ENCODE peak calls at places on chromosomes 13 and 19, in nine cellular contexts. One of them, this sample, is unnamed.

GRCh38 chr13:20609145-20609544 is 42.2 kb downstream of the IFT88 start:
- DNase-seq in mesenteric fat pad: no peak
- DNase-seq in mucosa of gallbladder: no peak
- DNase-seq in GM04504: no peak
- DNase-seq in stimulated activated CD8-positive, alpha-beta memory T cell treated with anti-CD3 and anti-CD28 coated beads, Interleukin-4, amount 100 ng/mL, for 4 hours: no peak
- DNase-seq in activated naive CD8-positive, alpha-beta T cell treated with anti-CD3 and anti-CD28 coated beads for 36 hours: no peak
- DNase-seq in LHCN-M2: peak
- DNase-seq in activated T-cell treated with anti-CD3 and anti-CD28 coated beads for 1 hour: no peak
- DNase-seq in EL: peak
- DNase-seq in this sample: no peak

GRCh38 chr13:39038569-39038898 is 278 bp downstream of the NHLRC3 start:
- DNase-seq in stimulated activated CD8-positive, alpha-beta memory T cell treated with anti-CD3 and anti-CD28 coated beads, Interleukin-4, amount 100 ng/mL, for 4 hours: peak
- DNase-seq in GM04504: no peak
- DNase-seq in mucosa of gallbladder: peak
- DNase-seq in activated naive CD8-positive, alpha-beta T cell treated with anti-CD3 and anti-CD28 coated beads for 36 hours: peak
- DNase-seq in EL: peak
- DNase-seq in LHCN-M2: peak
- DNase-seq in activated T-cell treated with anti-CD3 and anti-CD28 coated beads for 1 hour: peak
- DNase-seq in mesenteric fat pad: no peak
- DNase-seq in this sample: no peak

GRCh38 chr19:1070931-1071791 is 4.2 kb downstream of the ARHGAP45 start:
- DNase-seq in EL: no peak
- DNase-seq in stimulated activated CD8-positive, alpha-beta memory T cell treated with anti-CD3 and anti-CD28 coated beads, Interleukin-4, amount 100 ng/mL, for 4 hours: no peak
- DNase-seq in mucosa of gallbladder: no peak
- DNase-seq in activated T-cell treated with anti-CD3 and anti-CD28 coated beads for 1 hour: no peak
- DNase-seq in mesenteric fat pad: no peak
- DNase-seq in activated naive CD8-positive, alpha-beta T cell treated with anti-CD3 and anti-CD28 coated beads for 36 hours: no peak
- DNase-seq in LHCN-M2: no peak
- DNase-seq in GM04504: no peak
- DNase-seq in this sample: no peak

GRCh38 chr19:29735821-29736220 is 20.8 kb upstream of the C19orf12 start:
- DNase-seq in mesenteric fat pad: no peak
- DNase-seq in EL: no peak
- DNase-seq in activated naive CD8-positive, alpha-beta T cell treated with anti-CD3 and anti-CD28 coated beads for 36 hours: no peak
- DNase-seq in activated T-cell treated with anti-CD3 and anti-CD28 coated beads for 1 hour: no peak
- DNase-seq in mucosa of gallbladder: no peak
- DNase-seq in GM04504: no peak
- DNase-seq in stimulated activated CD8-positive, alpha-beta memory T cell treated with anti-CD3 and anti-CD28 coated beads, Interleukin-4, amount 100 ng/mL, for 4 hours: no peak
- DNase-seq in LHCN-M2: no peak
- DNase-seq in this sample: no peak

GRCh38 chr13:46817081-46817480 is 20.1 kb upstream of the ESD start:
- DNase-seq in activated T-cell treated with anti-CD3 and anti-CD28 coated beads for 1 hour: no peak
- DNase-seq in mucosa of gallbladder: no peak
- DNase-seq in activated naive CD8-positive, alpha-beta T cell treated with anti-CD3 and anti-CD28 coated beads for 36 hours: no peak
- DNase-seq in GM04504: no peak
- DNase-seq in EL: no peak
- DNase-seq in stimulated activated CD8-positive, alpha-beta memory T cell treated with anti-CD3 and anti-CD28 coated beads, Interleukin-4, amount 100 ng/mL, for 4 hours: no peak
- DNase-seq in LHCN-M2: no peak
- DNase-seq in mesenteric fat pad: no peak
- DNase-seq in this sample: no peak

GRCh38 chr19:55091955-55092354 is 16.3 kb downstream of the EPS8L1 start:
- DNase-seq in mucosa of gallbladder: no peak
- DNase-seq in GM04504: no peak
- DNase-seq in EL: no peak
- DNase-seq in activated naive CD8-positive, alpha-beta T cell treated with anti-CD3 and anti-CD28 coated beads for 36 hours: no peak
- DNase-seq in LHCN-M2: no peak
- DNase-seq in activated T-cell treated with anti-CD3 and anti-CD28 coated beads for 1 hour: no peak
- DNase-seq in stimulated activated CD8-positive, alpha-beta memory T cell treated with anti-CD3 and anti-CD28 coated beads, Interleukin-4, amount 100 ng/mL, for 4 hours: no peak
- DNase-seq in mesenteric fat pad: no peak
- DNase-seq in this sample: no peak

GRCh38 chr19:55504981-55505380 is 16.7 kb downstream of the SSC5D start:
- DNase-seq in activated naive CD8-positive, alpha-beta T cell treated with anti-CD3 and anti-CD28 coated beads for 36 hours: no peak
- DNase-seq in GM04504: no peak
- DNase-seq in mucosa of gallbladder: no peak
- DNase-seq in EL: no peak
- DNase-seq in stimulated activated CD8-positive, alpha-beta memory T cell treated with anti-CD3 and anti-CD28 coated beads, Interleukin-4, amount 100 ng/mL, for 4 hours: no peak
- DNase-seq in mesenteric fat pad: no peak
- DNase-seq in LHCN-M2: no peak
- DNase-seq in activated T-cell treated with anti-CD3 and anti-CD28 coated beads for 1 hour: no peak
- DNase-seq in this sample: no peak

GRCh38 chr19:584240-585001 is 5.3 kb upstream of the HCN2 start:
- DNase-seq in mucosa of gallbladder: no peak
- DNase-seq in GM04504: no peak
- DNase-seq in LHCN-M2: peak
- DNase-seq in stimulated activated CD8-positive, alpha-beta memory T cell treated with anti-CD3 and anti-CD28 coated beads, Interleukin-4, amount 100 ng/mL, for 4 hours: no peak
- DNase-seq in EL: peak
- DNase-seq in activated naive CD8-positive, alpha-beta T cell treated with anti-CD3 and anti-CD28 coated beads for 36 hours: peak
- DNase-seq in activated T-cell treated with anti-CD3 and anti-CD28 coated beads for 1 hour: peak
- DNase-seq in mesenteric fat pad: no peak
- DNase-seq in this sample: peak

GRCh38 chr19:44718441-44719261 is 19.7 kb downstream of the CEACAM16 start:
- DNase-seq in mucosa of gallbladder: peak
- DNase-seq in mesenteric fat pad: no peak
- DNase-seq in activated naive CD8-positive, alpha-beta T cell treated with anti-CD3 and anti-CD28 coated beads for 36 hours: no peak
- DNase-seq in EL: peak
- DNase-seq in activated T-cell treated with anti-CD3 and anti-CD28 coated beads for 1 hour: no peak
- DNase-seq in GM04504: no peak
- DNase-seq in LHCN-M2: peak
- DNase-seq in stimulated activated CD8-positive, alpha-beta memory T cell treated with anti-CD3 and anti-CD28 coated beads, Interleukin-4, amount 100 ng/mL, for 4 hours: no peak
- DNase-seq in this sample: peak

GRCh38 chr19:1822210-1822609 is 10.1 kb upstream of the ATP8B3 start:
- DNase-seq in activated T-cell treated with anti-CD3 and anti-CD28 coated beads for 1 hour: no peak
- DNase-seq in GM04504: no peak
- DNase-seq in mucosa of gallbladder: no peak
- DNase-seq in EL: no peak
- DNase-seq in stimulated activated CD8-positive, alpha-beta memory T cell treated with anti-CD3 and anti-CD28 coated beads, Interleukin-4, amount 100 ng/mL, for 4 hours: no peak
- DNase-seq in LHCN-M2: no peak
- DNase-seq in activated naive CD8-positive, alpha-beta T cell treated with anti-CD3 and anti-CD28 coated beads for 36 hours: no peak
- DNase-seq in mesenteric fat pad: no peak
- DNase-seq in this sample: no peak

GRCh38 chr13:78176880-78177279 is 258.2 kb upstream of the EDNRB start:
- DNase-seq in mesenteric fat pad: no peak
- DNase-seq in activated T-cell treated with anti-CD3 and anti-CD28 coated beads for 1 hour: no peak
- DNase-seq in mucosa of gallbladder: no peak
- DNase-seq in activated naive CD8-positive, alpha-beta T cell treated with anti-CD3 and anti-CD28 coated beads for 36 hours: no peak
- DNase-seq in GM04504: no peak
- DNase-seq in LHCN-M2: no peak
- DNase-seq in EL: no peak
- DNase-seq in stimulated activated CD8-positive, alpha-beta memory T cell treated with anti-CD3 and anti-CD28 coated beads, Interleukin-4, amount 100 ng/mL, for 4 hours: no peak
- DNase-seq in this sample: no peak

GRCh38 chr13:42681394-42681793 is 100.0 kb upstream of the FAM216B start:
- DNase-seq in mesenteric fat pad: no peak
- DNase-seq in GM04504: no peak
- DNase-seq in mucosa of gallbladder: no peak
- DNase-seq in activated T-cell treated with anti-CD3 and anti-CD28 coated beads for 1 hour: no peak
- DNase-seq in activated naive CD8-positive, alpha-beta T cell treated with anti-CD3 and anti-CD28 coated beads for 36 hours: no peak
- DNase-seq in stimulated activated CD8-positive, alpha-beta memory T cell treated with anti-CD3 and anti-CD28 coated beads, Interleukin-4, amount 100 ng/mL, for 4 hours: no peak
- DNase-seq in LHCN-M2: no peak
- DNase-seq in EL: no peak
- DNase-seq in this sample: no peak

GRCh38 chr19:37077615-37077928 is 661 bp upstream of the ZNF420 start:
- DNase-seq in stimulated activated CD8-positive, alpha-beta memory T cell treated with anti-CD3 and anti-CD28 coated beads, Interleukin-4, amount 100 ng/mL, for 4 hours: no peak
- DNase-seq in LHCN-M2: no peak
- DNase-seq in EL: no peak
- DNase-seq in mesenteric fat pad: no peak
- DNase-seq in activated naive CD8-positive, alpha-beta T cell treated with anti-CD3 and anti-CD28 coated beads for 36 hours: no peak
- DNase-seq in activated T-cell treated with anti-CD3 and anti-CD28 coated beads for 1 hour: no peak
- DNase-seq in mucosa of gallbladder: no peak
- DNase-seq in GM04504: no peak
- DNase-seq in this sample: peak

GRCh38 chr19:14116918-14117578 is 514 bp downstream of the PRKACA start:
- DNase-seq in activated naive CD8-positive, alpha-beta T cell treated with anti-CD3 and anti-CD28 coated beads for 36 hours: no peak
- DNase-seq in GM04504: no peak
- DNase-seq in mucosa of gallbladder: no peak
- DNase-seq in EL: no peak
- DNase-seq in mesenteric fat pad: no peak
- DNase-seq in activated T-cell treated with anti-CD3 and anti-CD28 coated beads for 1 hour: no peak
- DNase-seq in LHCN-M2: peak
- DNase-seq in stimulated activated CD8-positive, alpha-beta memory T cell treated with anti-CD3 and anti-CD28 coated beads, Interleukin-4, amount 100 ng/mL, for 4 hours: no peak
- DNase-seq in this sample: no peak

GRCh38 chr19:329876-330275 is 14.7 kb downstream of the MIER2 start:
- DNase-seq in stimulated activated CD8-positive, alpha-beta memory T cell treated with anti-CD3 and anti-CD28 coated beads, Interleukin-4, amount 100 ng/mL, for 4 hours: no peak
- DNase-seq in activated T-cell treated with anti-CD3 and anti-CD28 coated beads for 1 hour: no peak
- DNase-seq in EL: no peak
- DNase-seq in mesenteric fat pad: peak
- DNase-seq in mucosa of gallbladder: no peak
- DNase-seq in GM04504: no peak
- DNase-seq in activated naive CD8-positive, alpha-beta T cell treated with anti-CD3 and anti-CD28 coated beads for 36 hours: no peak
- DNase-seq in LHCN-M2: no peak
- DNase-seq in this sample: no peak

GRCh38 chr13:32025730-32026129 is 5.8 kb upstream of the FRY start:
- DNase-seq in activated T-cell treated with anti-CD3 and anti-CD28 coated beads for 1 hour: no peak
- DNase-seq in activated naive CD8-positive, alpha-beta T cell treated with anti-CD3 and anti-CD28 coated beads for 36 hours: no peak
- DNase-seq in GM04504: no peak
- DNase-seq in mesenteric fat pad: no peak
- DNase-seq in mucosa of gallbladder: no peak
- DNase-seq in stimulated activated CD8-positive, alpha-beta memory T cell treated with anti-CD3 and anti-CD28 coated beads, Interleukin-4, amount 100 ng/mL, for 4 hours: no peak
- DNase-seq in EL: no peak
- DNase-seq in LHCN-M2: no peak
- DNase-seq in this sample: peak

GRCh38 chr19:37007587-37008220 is 70.5 kb upstream of the ZNF420 start:
- DNase-seq in activated T-cell treated with anti-CD3 and anti-CD28 coated beads for 1 hour: peak
- DNase-seq in mucosa of gallbladder: peak
- DNase-seq in activated naive CD8-positive, alpha-beta T cell treated with anti-CD3 and anti-CD28 coated beads for 36 hours: peak
- DNase-seq in EL: no peak
- DNase-seq in GM04504: no peak
- DNase-seq in LHCN-M2: no peak
- DNase-seq in stimulated activated CD8-positive, alpha-beta memory T cell treated with anti-CD3 and anti-CD28 coated beads, Interleukin-4, amount 100 ng/mL, for 4 hours: no peak
- DNase-seq in mesenteric fat pad: no peak
- DNase-seq in this sample: no peak

This sample was measured in neuronal stem cell.